ENCODE peak calls at places on chromosome 21, in nine cellular contexts. One of them, this sample, is unnamed.

GRCh38 chr21:43262427-43262826 is 93.6 kb downstream of the CRYAA start:
- DNase-seq in heart left ventricle: peak; percentile 4
- DNase-seq in esophagus muscularis mucosa: peak; percentile 96
- DNase-seq in GM12892: no peak
- DNase-seq in tibial nerve: no peak
- DNase-seq in HCT116: no peak
- DNase-seq in K562: no peak
- DNase-seq in stomach: no peak
- DNase-seq in H54: no peak
- DNase-seq in this sample: no peak

GRCh38 chr21:41164981-41165650 is 2.8 kb upstream of the BACE2 start:
- DNase-seq in H54: peak; percentile 60
- DNase-seq in esophagus muscularis mucosa: no peak
- DNase-seq in HCT116: no peak
- DNase-seq in K562: no peak
- DNase-seq in heart left ventricle: no peak
- DNase-seq in stomach: peak; percentile 89
- DNase-seq in GM12892: no peak
- DNase-seq in tibial nerve: peak; percentile 26
- DNase-seq in this sample: no peak

GRCh38 chr21:43767980-43768867 is 7.9 kb downstream of the CSTB start:
- DNase-seq in tibial nerve: peak; percentile 48
- DNase-seq in HCT116: peak; percentile 39
- DNase-seq in esophagus muscularis mucosa: no peak
- DNase-seq in GM12892: no peak
- DNase-seq in H54: peak; percentile 81
- DNase-seq in stomach: peak; percentile 74
- DNase-seq in heart left ventricle: no peak
- DNase-seq in K562: peak; percentile 80
- DNase-seq in this sample: peak; percentile 90

GRCh38 chr21:42061195-42061865 is 9.8 kb upstream of the UMODL1 start:
- DNase-seq in heart left ventricle: peak; percentile 69
- DNase-seq in esophagus muscularis mucosa: no peak
- DNase-seq in HCT116: no peak
- DNase-seq in H54: no peak
- DNase-seq in tibial nerve: no peak
- DNase-seq in K562: no peak
- DNase-seq in stomach: no peak
- DNase-seq in GM12892: peak; percentile 86
- DNase-seq in this sample: no peak

GRCh38 chr21:27519357-27519756 is 552.5 kb upstream of the ADAMTS5 start:
- DNase-seq in H54: peak; percentile 6
- DNase-seq in K562: no peak
- DNase-seq in stomach: no peak
- DNase-seq in HCT116: no peak
- DNase-seq in tibial nerve: no peak
- DNase-seq in esophagus muscularis mucosa: no peak
- DNase-seq in heart left ventricle: no peak
- DNase-seq in GM12892: no peak
- DNase-seq in this sample: no peak

GRCh38 chr21:19870682-19871081 is 1127.5 kb upstream of the NCAM2 start:
- DNase-seq in tibial nerve: no peak
- DNase-seq in esophagus muscularis mucosa: no peak
- DNase-seq in HCT116: no peak
- DNase-seq in stomach: no peak
- DNase-seq in heart left ventricle: no peak
- DNase-seq in K562: no peak
- DNase-seq in H54: no peak
- DNase-seq in GM12892: no peak
- DNase-seq in this sample: no peak

GRCh38 chr21:30072496-30072895 is 94.1 kb downstream of the CLDN17 start:
- DNase-seq in stomach: peak; percentile 27
- DNase-seq in H54: no peak
- DNase-seq in K562: no peak
- DNase-seq in heart left ventricle: no peak
- DNase-seq in esophagus muscularis mucosa: no peak
- DNase-seq in GM12892: no peak
- DNase-seq in tibial nerve: no peak
- DNase-seq in HCT116: no peak
- DNase-seq in this sample: peak; percentile 14

GRCh38 chr21:20030390-20030789 is 967.8 kb upstream of the NCAM2 start:
- DNase-seq in H54: no peak
- DNase-seq in K562: no peak
- DNase-seq in tibial nerve: no peak
- DNase-seq in heart left ventricle: peak; percentile 48
- DNase-seq in HCT116: no peak
- DNase-seq in esophagus muscularis mucosa: no peak
- DNase-seq in GM12892: no peak
- DNase-seq in stomach: no peak
- DNase-seq in this sample: no peak

GRCh38 chr21:36162631-36163030 is 6.0 kb downstream of the DOP1B start:
- DNase-seq in HCT116: no peak
- DNase-seq in K562: no peak
- DNase-seq in esophagus muscularis mucosa: no peak
- DNase-seq in heart left ventricle: no peak
- DNase-seq in H54: no peak
- DNase-seq in stomach: peak; percentile 57
- DNase-seq in GM12892: no peak
- DNase-seq in tibial nerve: no peak
- DNase-seq in this sample: no peak

GRCh38 chr21:36156339-36156814 is 247 bp upstream of the DOP1B start:
- DNase-seq in H54: peak; percentile 98
- DNase-seq in HCT116: peak; percentile 97
- DNase-seq in tibial nerve: peak; percentile 99
- DNase-seq in stomach: peak; percentile 100
- DNase-seq in esophagus muscularis mucosa: peak; percentile 100
- DNase-seq in GM12892: peak; percentile 96
- DNase-seq in heart left ventricle: peak; percentile 100
- DNase-seq in K562: peak; percentile 99
- DNase-seq in this sample: peak; percentile 98

GRCh38 chr21:36156815-36157670 is at the start of gene DOP1B:
- DNase-seq in heart left ventricle: no peak
- DNase-seq in GM12892: peak; percentile 46
- DNase-seq in K562: peak; percentile 80
- DNase-seq in HCT116: no peak
- DNase-seq in tibial nerve: no peak
- DNase-seq in stomach: no peak
- DNase-seq in H54: peak; percentile 33
- DNase-seq in esophagus muscularis mucosa: no peak
- DNase-seq in this sample: no peak

GRCh38 chr21:36160850-36161178 is 4.2 kb downstream of the DOP1B start:
- DNase-seq in heart left ventricle: no peak
- DNase-seq in GM12892: no peak
- DNase-seq in H54: no peak
- DNase-seq in K562: no peak
- DNase-seq in HCT116: no peak
- DNase-seq in tibial nerve: no peak
- DNase-seq in stomach: no peak
- DNase-seq in esophagus muscularis mucosa: no peak
- DNase-seq in this sample: no peak

GRCh38 chr21:36159356-36159921 is 2.8 kb downstream of the DOP1B start:
- DNase-seq in heart left ventricle: no peak
- DNase-seq in GM12892: no peak
- DNase-seq in tibial nerve: no peak
- DNase-seq in K562: no peak
- DNase-seq in stomach: peak; percentile 50
- DNase-seq in HCT116: no peak
- DNase-seq in esophagus muscularis mucosa: no peak
- DNase-seq in H54: no peak
- DNase-seq in this sample: no peak
- TF ChIP-seq POLR2A in heart left ventricle: no peak
- TF ChIP-seq POLR2A in GM12892: no peak
- TF ChIP-seq POLR2A in tibial nerve: no peak
- TF ChIP-seq POLR2A in K562: no peak
- TF ChIP-seq POLR2A in stomach: no peak
- TF ChIP-seq POLR2A in HCT116: no peak
- TF ChIP-seq POLR2A in esophagus muscularis mucosa: no peak
- TF ChIP-seq POLR2A in H54: no peak
- TF ChIP-seq POLR2A in this sample: no peak

GRCh38 chr21:46092811-46093667 is 4.9 kb upstream of the COL6A2 start:
- DNase-seq in H54: no peak
- DNase-seq in tibial nerve: no peak
- DNase-seq in stomach: peak; percentile 15
- DNase-seq in HCT116: no peak
- DNase-seq in heart left ventricle: peak; percentile 35
- DNase-seq in K562: no peak
- DNase-seq in GM12892: no peak
- DNase-seq in esophagus muscularis mucosa: peak; percentile 92
- DNase-seq in this sample: no peak

GRCh38 chr21:46091631-46092025 is 6.3 kb upstream of the COL6A2 start:
- DNase-seq in GM12892: no peak
- DNase-seq in K562: no peak
- DNase-seq in esophagus muscularis mucosa: no peak
- DNase-seq in stomach: no peak
- DNase-seq in H54: no peak
- DNase-seq in HCT116: no peak
- DNase-seq in heart left ventricle: peak; percentile 20
- DNase-seq in tibial nerve: no peak
- DNase-seq in this sample: no peak

GRCh38 chr21:46093668-46094400 is 4.1 kb upstream of the COL6A2 start:
- DNase-seq in K562: no peak
- DNase-seq in tibial nerve: no peak
- DNase-seq in H54: no peak
- DNase-seq in HCT116: no peak
- DNase-seq in heart left ventricle: peak; percentile 15
- DNase-seq in stomach: peak; percentile 20
- DNase-seq in esophagus muscularis mucosa: peak; percentile 89
- DNase-seq in GM12892: no peak
- DNase-seq in this sample: no peak

GRCh38 chr21:46091118-46091517 is 6.8 kb upstream of the COL6A2 start:
- DNase-seq in GM12892: no peak
- DNase-seq in stomach: no peak
- DNase-seq in heart left ventricle: peak; percentile 10
- DNase-seq in tibial nerve: no peak
- DNase-seq in esophagus muscularis mucosa: no peak
- DNase-seq in H54: no peak
- DNase-seq in HCT116: no peak
- DNase-seq in K562: no peak
- DNase-seq in this sample: no peak

DNA sequence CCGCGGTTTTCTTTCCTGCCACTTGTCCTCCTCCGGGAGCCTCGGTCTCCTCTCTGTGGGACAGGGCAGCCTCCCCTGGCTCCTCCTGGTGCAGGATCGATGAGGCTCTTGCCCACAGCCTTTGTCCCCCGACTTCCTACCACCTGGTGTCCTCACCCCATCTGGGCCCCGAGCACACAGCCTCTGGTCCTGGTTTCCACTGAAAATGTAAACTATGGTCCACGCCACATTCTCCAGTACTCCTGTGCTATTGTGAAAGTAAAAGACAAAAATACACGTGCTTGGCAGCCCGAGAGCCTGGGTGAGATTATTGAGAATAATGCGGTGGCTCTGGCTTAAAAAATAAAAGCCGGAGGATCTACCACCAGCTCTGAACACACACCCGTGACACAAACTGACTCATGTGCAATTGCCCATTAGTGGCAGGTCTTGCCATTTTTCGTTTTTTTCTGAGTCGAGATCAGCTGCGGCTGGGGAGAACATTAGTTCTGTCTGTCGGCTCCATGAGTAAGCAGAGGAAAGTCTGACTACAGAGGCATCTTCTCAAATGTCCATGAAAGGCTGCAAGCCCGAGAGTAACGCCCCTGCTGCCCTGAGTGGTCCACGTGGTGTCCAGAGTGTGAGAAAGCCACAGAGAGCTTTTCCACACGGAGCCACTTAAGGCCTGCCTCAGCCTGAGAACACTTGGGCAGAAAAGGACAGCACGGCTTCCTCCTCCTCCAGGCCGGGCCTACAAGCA is 5.7 kb upstream of the COL6A2 start:
- DNase-seq in esophagus muscularis mucosa: peak; percentile 94
- DNase-seq in heart left ventricle: peak; percentile 80
- DNase-seq in HCT116: no peak
- DNase-seq in stomach: peak; percentile 37
- DNase-seq in tibial nerve: peak; percentile 61
- DNase-seq in K562: no peak
- DNase-seq in H54: peak; percentile 56
- DNase-seq in GM12892: no peak
- DNase-seq in this sample: no peak
- TF ChIP-seq POLR2A in esophagus muscularis mucosa: peak; percentile 7
- TF ChIP-seq POLR2A in heart left ventricle: peak; percentile 36
- TF ChIP-seq POLR2A in HCT116: no peak
- TF ChIP-seq POLR2A in stomach: no peak
- TF ChIP-seq POLR2A in tibial nerve: no peak
- TF ChIP-seq POLR2A in K562: no peak
- TF ChIP-seq POLR2A in H54: no peak
- TF ChIP-seq POLR2A in GM12892: no peak
- TF ChIP-seq POLR2A in this sample: no peak

GRCh38 chr21:33266784-33267135 is 593 bp downstream of the IL10RB start:
- DNase-seq in heart left ventricle: no peak
- DNase-seq in HCT116: no peak
- DNase-seq in tibial nerve: no peak
- DNase-seq in GM12892: no peak
- DNase-seq in esophagus muscularis mucosa: no peak
- DNase-seq in K562: peak; percentile 50
- DNase-seq in stomach: peak; percentile 28
- DNase-seq in H54: peak; percentile 33
- DNase-seq in this sample: no peak

GRCh38 chr21:33265664-33266049 is 510 bp upstream of the IL10RB start:
- DNase-seq in H54: no peak
- DNase-seq in tibial nerve: no peak
- DNase-seq in HCT116: no peak
- DNase-seq in stomach: peak; percentile 44
- DNase-seq in heart left ventricle: peak; percentile 67
- DNase-seq in esophagus muscularis mucosa: no peak
- DNase-seq in GM12892: no peak
- DNase-seq in K562: no peak
- DNase-seq in this sample: peak; percentile 53

GRCh38 chr21:33267250-33267649 is 1.1 kb downstream of the IL10RB start:
- DNase-seq in H54: no peak
- DNase-seq in K562: no peak
- DNase-seq in GM12892: no peak
- DNase-seq in tibial nerve: no peak
- DNase-seq in heart left ventricle: no peak
- DNase-seq in esophagus muscularis mucosa: no peak
- DNase-seq in HCT116: no peak
- DNase-seq in stomach: no peak
- DNase-seq in this sample: no peak

GRCh38 chr21:33264561-33264960 is 1.6 kb upstream of the IL10RB start:
- DNase-seq in GM12892: no peak
- DNase-seq in esophagus muscularis mucosa: no peak
- DNase-seq in tibial nerve: no peak
- DNase-seq in stomach: no peak
- DNase-seq in heart left ventricle: no peak
- DNase-seq in HCT116: no peak
- DNase-seq in H54: no peak
- DNase-seq in K562: no peak
- DNase-seq in this sample: no peak

GRCh38 chr21:33266050-33266783 is at the start of gene IL10RB:
- DNase-seq in tibial nerve: peak; percentile 58
- DNase-seq in stomach: peak; percentile 78
- DNase-seq in esophagus muscularis mucosa: peak; percentile 94
- DNase-seq in HCT116: no peak
- DNase-seq in GM12892: peak; percentile 74
- DNase-seq in heart left ventricle: peak; percentile 85
- DNase-seq in H54: peak; percentile 91
- DNase-seq in K562: peak; percentile 100
- DNase-seq in this sample: peak; percentile 75
- TF ChIP-seq POLR2A in tibial nerve: no peak
- TF ChIP-seq POLR2A in stomach: no peak
- TF ChIP-seq POLR2A in esophagus muscularis mucosa: peak; percentile 20
- TF ChIP-seq POLR2A in HCT116: no peak
- TF ChIP-seq POLR2A in GM12892: peak; percentile 66
- TF ChIP-seq POLR2A in heart left ventricle: peak; percentile 65
- TF ChIP-seq POLR2A in H54: peak; percentile 72
- TF ChIP-seq POLR2A in K562: peak; percentile 75
- TF ChIP-seq POLR2A in this sample: no peak

GRCh38 chr21:34511787-34512451 is at the start of gene KCNE1:
- DNase-seq in GM12892: no peak
- DNase-seq in HCT116: no peak
- DNase-seq in K562: no peak
- DNase-seq in tibial nerve: no peak
- DNase-seq in heart left ventricle: peak; percentile 70
- DNase-seq in stomach: no peak
- DNase-seq in esophagus muscularis mucosa: no peak
- DNase-seq in H54: no peak
- DNase-seq in this sample: no peak
- TF ChIP-seq POLR2A in GM12892: no peak
- TF ChIP-seq POLR2A in HCT116: no peak
- TF ChIP-seq POLR2A in K562: no peak
- TF ChIP-seq POLR2A in tibial nerve: peak; percentile 22
- TF ChIP-seq POLR2A in heart left ventricle: no peak
- TF ChIP-seq POLR2A in stomach: no peak
- TF ChIP-seq POLR2A in esophagus muscularis mucosa: no peak
- TF ChIP-seq POLR2A in H54: no peak
- TF ChIP-seq POLR2A in this sample: no peak